ENCODE peak calls at places on chromosomes 13 and 19, in five cellular contexts. P is fibroblast of pulmonary artery, G is nephron progenitor cell, D is fibroblast of mammary gland, Y is SK-N-SH. H is an unnamed sample.

GRCh38 chr13:92221916-92222315 is 823.5 kb downstream of the GPC5 start:
- DNase-seq in P (no peak), G (no peak), D (no peak), Y (no peak), H (no peak)

GRCh38 chr13:109968876-109969577 is 182.6 kb upstream of the IRS2 start:
- DNase-seq in P (peak), G (no peak), D (peak), Y (no peak), H (no peak)

GRCh38 chr13:73602295-73602694 is 531.9 kb downstream of the KLF12 start:
- DNase-seq in P (peak), G (no peak), D (peak), Y (no peak), H (no peak)

GRCh38 chr19:55640577-55641375 is at the start of gene ZNF580:
- DNase-seq in P (peak), G (peak), D (peak), Y (peak), H (peak)

GRCh38 chr19:49637865-49638350 is 2.0 kb downstream of the RRAS start:
- DNase-seq in P (peak), G (peak), D (peak), Y (no peak), H (peak)

GRCh38 chr19:50465986-50466771 is 10.1 kb upstream of the EMC10 start:
- DNase-seq in P (no peak), G (peak), D (no peak), Y (peak), H (peak)

GRCh38 chr19:39563408-39563807 is 23.4 kb upstream of the EID2 start:
- DNase-seq in P (peak), G (no peak), D (peak), Y (no peak), H (no peak)

GRCh38 chr13:40143559-40143958 is 488.1 kb downstream of the COG6 start:
- DNase-seq in P (no peak), G (no peak), D (no peak), Y (no peak), H (no peak)

GRCh38 chr19:15248648-15249559 is 16.7 kb upstream of the EPHX3 start:
- DNase-seq in P (peak), G (no peak), D (peak), Y (no peak), H (peak)

GRCh38 chr13:80751854-80752253 is 410.9 kb upstream of the SPRY2 start:
- DNase-seq in P (no peak), G (no peak), D (no peak), Y (no peak), H (no peak)

GRCh38 chr19:12453495-12453894 is 12.7 kb upstream of the ZNF443 start:
- DNase-seq in P (no peak), G (no peak), D (no peak), Y (no peak), H (no peak)

GRCh38 chr19:14933506-14933905 is 7.8 kb upstream of the OR7C2 start:
- DNase-seq in P (no peak), G (no peak), D (no peak), Y (no peak), H (no peak)

GRCh38 chr19:15812059-15812722 is 3.3 kb downstream of the OR10H1 start:
- DNase-seq in P (no peak), G (no peak), D (no peak), Y (no peak), H (peak)

GRCh38 chr13:34988330-34988791 is 46.3 kb downstream of the NBEA start:
- DNase-seq in P (no peak), G (no peak), D (no peak), Y (no peak), H (no peak)

GRCh38 chr19:15810335-15810734 is 5.1 kb downstream of the OR10H1 start:
- DNase-seq in P (no peak), G (no peak), D (peak), Y (no peak), H (peak)

GRCh38 chr19:29927944-29928669 is 13.9 kb upstream of the URI1 start:
- DNase-seq in P (no peak), G (peak), D (no peak), Y (no peak), H (no peak)

GRCh38 chr19:4541114-4541805 is 1.4 kb upstream of the LRG1 start:
- DNase-seq in P (no peak), G (no peak), D (no peak), Y (no peak), H (no peak)

GRCh38 chr19:30145467-30145866 is 203.4 kb downstream of the URI1 start:
- DNase-seq in P (no peak), G (no peak), D (no peak), Y (no peak), H (no peak)

GRCh38 chr19:3708207-3708931 is at the start of gene TJP3:
- DNase-seq in P (no peak), G (no peak), D (no peak), Y (peak), H (peak)

GRCh38 chr19:35219008-35219407 is 9.5 kb downstream of the FAM187B start:
- DNase-seq in P (no peak), G (no peak), D (no peak), Y (no peak), H (no peak)

GRCh38 chr19:17775991-17776803 is 18.7 kb upstream of the B3GNT3 start:
- DNase-seq in P (no peak), G (no peak), D (peak), Y (no peak), H (no peak)

GRCh38 chr13:113317031-113317430 is 20.0 kb downstream of the LAMP1 start:
- DNase-seq in P (no peak), G (no peak), D (no peak), Y (no peak), H (no peak)
- TF ChIP-seq CTCF in P (no peak), G (no peak), D (no peak), Y (no peak), H (no peak)

DNA sequence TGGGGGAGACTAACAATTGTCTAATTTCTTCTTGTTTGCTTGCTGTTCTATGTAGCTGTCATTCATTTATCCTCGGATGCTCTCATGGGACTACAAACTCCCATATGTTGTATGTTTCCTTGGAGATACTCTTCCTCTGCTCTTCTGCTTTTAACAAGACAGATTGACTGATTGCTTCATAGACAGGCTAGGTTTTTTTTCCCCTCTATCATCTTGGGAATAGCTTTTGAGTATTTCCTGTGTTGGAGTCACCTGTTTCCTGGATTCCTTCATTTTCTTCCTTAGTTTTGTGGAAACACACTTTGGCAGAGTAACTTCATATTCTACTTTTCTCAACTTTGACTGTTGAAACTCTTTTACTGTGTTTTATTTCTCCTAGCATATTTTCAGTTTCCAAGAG is 27.6 kb downstream of the EDNRB start:
- DNase-seq in P (peak), G (no peak), D (no peak), Y (no peak), H (no peak)
- TF ChIP-seq CTCF in P (no peak), G (no peak), D (no peak), Y (no peak), H (no peak)

GRCh38 chr19:45515807-45516401 is 8.6 kb downstream of the VASP start:
- DNase-seq in P (no peak), G (no peak), D (no peak), Y (no peak), H (no peak)

GRCh38 chr19:45514376-45515051 is 7.2 kb downstream of the VASP start:
- DNase-seq in P (no peak), G (no peak), D (no peak), Y (no peak), H (peak)

GRCh38 chr19:45512881-45513483 is 5.7 kb downstream of the VASP start:
- DNase-seq in P (no peak), G (no peak), D (no peak), Y (no peak), H (no peak)

GRCh38 chr19:45517238-45517637 is 10.0 kb downstream of the VASP start:
- DNase-seq in P (no peak), G (no peak), D (no peak), Y (no peak), H (no peak)

GRCh38 chr19:45515081-45515624 is 7.9 kb downstream of the VASP start:
- DNase-seq in P (no peak), G (no peak), D (no peak), Y (no peak), H (no peak)
- TF ChIP-seq CTCF in P (no peak), G (no peak), D (no peak), Y (no peak), H (no peak)

GRCh38 chr13:19890030-19890429 is 26.6 kb upstream of the ZMYM5 start:
- DNase-seq in P (no peak), G (no peak), D (no peak), Y (no peak), H (no peak)

GRCh38 chr13:19888799-19889198 is 25.4 kb upstream of the ZMYM5 start:
- DNase-seq in P (peak), G (no peak), D (peak), Y (peak), H (no peak)
- TF ChIP-seq CTCF in P (peak), G (no peak), D (peak), Y (peak), H (no peak)

GRCh38 chr19:7394728-7395359 is 46.1 kb downstream of the ARHGEF18 start:
- DNase-seq in P (peak), G (peak), D (peak), Y (peak), H (peak)
- TF ChIP-seq CTCF in P (no peak), G (no peak), D (no peak), Y (peak), H (no peak)

GRCh38 chr19:44593294-44593693 is 20.1 kb upstream of the IGSF23 start:
- DNase-seq in P (no peak), G (no peak), D (no peak), Y (no peak), H (no peak)

GRCh38 chr19:44587863-44588752 is 25.3 kb upstream of the IGSF23 start:
- DNase-seq in P (peak), G (no peak), D (peak), Y (no peak), H (no peak)

GRCh38 chr19:44588753-44589112 is 24.6 kb upstream of the IGSF23 start:
- DNase-seq in P (no peak), G (no peak), D (no peak), Y (no peak), H (no peak)

GRCh38 chr19:44592451-44592890 is 20.9 kb upstream of the IGSF23 start:
- DNase-seq in P (no peak), G (no peak), D (no peak), Y (no peak), H (peak)

DNA sequence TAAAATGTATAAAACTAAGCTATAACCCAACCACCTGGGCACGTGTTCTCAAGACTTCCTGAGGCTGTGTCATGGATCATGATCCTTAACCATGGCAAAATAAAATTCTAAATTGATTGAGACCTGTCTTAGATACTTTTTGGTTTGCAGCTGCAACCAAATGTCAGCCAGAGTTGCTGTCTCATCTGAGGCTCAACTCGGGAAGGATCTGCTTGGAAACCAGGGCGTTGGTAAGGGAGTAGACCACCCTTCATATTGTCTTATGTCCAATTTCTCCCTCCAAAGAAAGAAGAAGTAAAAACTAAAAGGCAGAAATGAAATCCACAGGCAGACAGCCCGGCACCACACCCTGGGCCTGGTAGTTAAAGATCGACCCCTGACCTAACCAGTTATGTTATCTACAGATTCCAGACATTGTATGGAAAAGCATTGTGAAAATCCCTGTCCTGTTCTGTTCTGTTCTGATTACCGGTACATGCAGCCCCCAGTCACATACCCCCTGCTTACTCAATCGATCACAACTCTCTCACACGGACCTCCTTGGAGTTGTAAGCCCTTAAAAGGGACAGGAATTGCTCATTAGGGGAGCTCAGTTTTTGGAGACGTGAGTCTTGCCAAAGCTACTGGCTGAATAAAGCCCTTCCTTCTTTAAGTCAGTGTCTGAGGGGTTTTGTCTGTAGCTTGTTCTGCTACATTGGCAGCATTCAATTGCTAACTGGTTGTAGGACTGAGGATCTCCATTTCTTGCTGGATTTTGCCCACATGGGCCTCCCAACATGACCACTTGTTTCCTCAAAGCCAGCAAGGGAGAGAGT is 22.9 kb upstream of the IGSF23 start:
- DNase-seq in P (no peak), G (no peak), D (no peak), Y (no peak), H (no peak)
- TF ChIP-seq CTCF in P (no peak), G (no peak), D (no peak), Y (no peak), H (no peak)

GRCh38 chr19:54415901-54416621 is 797 bp downstream of the TTYH1 start:
- DNase-seq in P (no peak), G (no peak), D (no peak), Y (no peak), H (no peak)

GRCh38 chr19:54412877-54413276 is 2.4 kb upstream of the TTYH1 start:
- DNase-seq in P (no peak), G (no peak), D (no peak), Y (no peak), H (no peak)

GRCh38 chr19:54414156-54414555 is 1.1 kb upstream of the TTYH1 start:
- DNase-seq in P (no peak), G (no peak), D (no peak), Y (no peak), H (no peak)

GRCh38 chr19:54416695-54417491 is 1.6 kb downstream of the TTYH1 start:
- DNase-seq in P (no peak), G (no peak), D (no peak), Y (no peak), H (no peak)

GRCh38 chr19:54415208-54415900 is at the start of gene TTYH1:
- DNase-seq in P (no peak), G (peak), D (no peak), Y (peak), H (no peak)
- TF ChIP-seq CTCF in P (no peak), G (peak), D (no peak), Y (peak), H (no peak)

H was measured in stomach.